ENCODE peak calls at places on chromosome 3, in six cellular contexts. One of them, this sample, is unnamed.

GRCh38 chr3:16309558-16309957 is 44.5 kb downstream of the OXNAD1 start:
- DNase-seq in DMS153: no peak
- DNase-seq in fibroblast of pulmonary artery: peak; percentile 64
- DNase-seq in AG08396: no peak
- DNase-seq in Daoy: peak; percentile 77
- DNase-seq in nephron progenitor cell: no peak
- DNase-seq in this sample: no peak

GRCh38 chr3:15359677-15360397 is 27.5 kb upstream of the SH3BP5 start:
- DNase-seq in fibroblast of pulmonary artery: peak; percentile 23
- DNase-seq in DMS153: no peak
- DNase-seq in nephron progenitor cell: no peak
- DNase-seq in Daoy: no peak
- DNase-seq in AG08396: no peak
- DNase-seq in this sample: no peak

GRCh38 chr3:182644800-182645433 is 148.4 kb upstream of the ATP11B start:
- DNase-seq in AG08396: no peak
- DNase-seq in nephron progenitor cell: no peak
- DNase-seq in fibroblast of pulmonary artery: no peak
- DNase-seq in DMS153: peak; percentile 36
- DNase-seq in Daoy: no peak
- DNase-seq in this sample: no peak

GRCh38 chr3:171206283-171206682 is 179.8 kb upstream of the SLC2A2 start:
- DNase-seq in AG08396: no peak
- DNase-seq in DMS153: no peak
- DNase-seq in fibroblast of pulmonary artery: no peak
- DNase-seq in Daoy: no peak
- DNase-seq in nephron progenitor cell: no peak
- DNase-seq in this sample: no peak

GRCh38 chr3:171168086-171168485 is 141.6 kb upstream of the SLC2A2 start:
- DNase-seq in Daoy: peak; percentile 45
- DNase-seq in AG08396: peak; percentile 30
- DNase-seq in DMS153: peak; percentile 28
- DNase-seq in fibroblast of pulmonary artery: peak; percentile 44
- DNase-seq in nephron progenitor cell: no peak
- DNase-seq in this sample: peak; percentile 62

GRCh38 chr3:192422998-192423349 is 304.4 kb downstream of the FGF12 start:
- DNase-seq in nephron progenitor cell: no peak
- DNase-seq in DMS153: no peak
- DNase-seq in Daoy: no peak
- DNase-seq in AG08396: no peak
- DNase-seq in fibroblast of pulmonary artery: peak; percentile 6
- DNase-seq in this sample: no peak

GRCh38 chr3:33807190-33807589 is 8.8 kb downstream of the PDCD6IP start:
- DNase-seq in fibroblast of pulmonary artery: peak; percentile 27
- DNase-seq in nephron progenitor cell: no peak
- DNase-seq in Daoy: no peak
- DNase-seq in DMS153: no peak
- DNase-seq in AG08396: no peak
- DNase-seq in this sample: no peak

GRCh38 chr3:126417461-126418255 is 22.9 kb downstream of the CFAP100 start:
- DNase-seq in DMS153: no peak
- DNase-seq in Daoy: no peak
- DNase-seq in AG08396: no peak
- DNase-seq in nephron progenitor cell: no peak
- DNase-seq in fibroblast of pulmonary artery: no peak
- DNase-seq in this sample: peak; percentile 50

GRCh38 chr3:155309581-155309980 is 16.1 kb upstream of the STRIT1 start:
- DNase-seq in nephron progenitor cell: no peak
- DNase-seq in Daoy: no peak
- DNase-seq in AG08396: no peak
- DNase-seq in fibroblast of pulmonary artery: no peak
- DNase-seq in DMS153: no peak
- DNase-seq in this sample: peak; percentile 9

GRCh38 chr3:16906679-16907078 is 21.9 kb downstream of the PLCL2 start:
- DNase-seq in Daoy: peak; percentile 31
- DNase-seq in DMS153: no peak
- DNase-seq in nephron progenitor cell: no peak
- DNase-seq in fibroblast of pulmonary artery: peak; percentile 44
- DNase-seq in AG08396: peak; percentile 43
- DNase-seq in this sample: no peak

GRCh38 chr3:81443948-81444347 is 317.5 kb downstream of the GBE1 start:
- DNase-seq in AG08396: no peak
- DNase-seq in fibroblast of pulmonary artery: peak; percentile 86
- DNase-seq in DMS153: no peak
- DNase-seq in Daoy: no peak
- DNase-seq in nephron progenitor cell: no peak
- DNase-seq in this sample: no peak

GRCh38 chr3:134839990-134840389 is 44.9 kb downstream of the EPHB1 start:
- DNase-seq in nephron progenitor cell: no peak
- DNase-seq in fibroblast of pulmonary artery: no peak
- DNase-seq in DMS153: no peak
- DNase-seq in AG08396: no peak
- DNase-seq in Daoy: no peak
- DNase-seq in this sample: no peak

GRCh38 chr3:185151959-185152432 is 864 bp downstream of the C3orf70 start:
- DNase-seq in fibroblast of pulmonary artery: peak; percentile 23
- DNase-seq in Daoy: no peak
- DNase-seq in nephron progenitor cell: no peak
- DNase-seq in DMS153: no peak
- DNase-seq in AG08396: no peak
- DNase-seq in this sample: no peak

GRCh38 chr3:15361494-15362214 is 29.3 kb upstream of the SH3BP5 start:
- DNase-seq in AG08396: no peak
- DNase-seq in DMS153: no peak
- DNase-seq in nephron progenitor cell: peak; percentile 8
- DNase-seq in fibroblast of pulmonary artery: no peak
- DNase-seq in Daoy: peak; percentile 33
- DNase-seq in this sample: peak; percentile 33

GRCh38 chr3:106825962-106826605 is 551.2 kb upstream of the CCDC54 start:
- DNase-seq in AG08396: peak; percentile 45
- DNase-seq in nephron progenitor cell: no peak
- DNase-seq in Daoy: peak; percentile 61
- DNase-seq in DMS153: no peak
- DNase-seq in fibroblast of pulmonary artery: peak; percentile 78
- DNase-seq in this sample: no peak

GRCh38 chr3:13219077-13219901 is 146.1 kb upstream of the IQSEC1 start:
- DNase-seq in nephron progenitor cell: no peak
- DNase-seq in Daoy: no peak
- DNase-seq in AG08396: no peak
- DNase-seq in fibroblast of pulmonary artery: no peak
- DNase-seq in DMS153: no peak
- DNase-seq in this sample: no peak

This sample was measured in H7.